ENCODE peak calls at places on chromosomes 13 and 19, in nine cellular contexts. Z, P, A, L, G, K, D, F and Y are unnamed samples.

GRCh38 chr19:39407644-39408391 is 1.2 kb downstream of the ZFP36 start:
- DNase-seq in L (no peak), A (peak), G (no peak), D (peak), K (no peak), P (peak), F (peak), Z (no peak), Y (no peak)

GRCh38 chr19:18023596-18024212 is 15.7 kb downstream of the ARRDC2 start:
- DNase-seq in F (peak), L (peak), K (no peak), Z (no peak), D (no peak), P (peak), A (peak), G (peak), Y (peak)

GRCh38 chr19:10899171-10899653 is 27.9 kb downstream of the CARM1 start:
- DNase-seq in D (no peak), L (no peak), P (no peak), Z (no peak), K (no peak), A (no peak), G (no peak), F (peak), Y (peak)

GRCh38 chr13:20101467-20102316 is 59.2 kb downstream of the GJA3 start:
- DNase-seq in F (no peak), G (no peak), A (no peak), L (no peak), Z (no peak), P (no peak), K (no peak), D (no peak), Y (no peak)

GRCh38 chr13:87234981-87235380 is 436.2 kb upstream of the SLITRK5 start:
- DNase-seq in D (peak), P (no peak), K (no peak), G (no peak), F (no peak), Z (peak), L (no peak), A (peak), Y (no peak)

GRCh38 chr19:38512277-38512676 is 78.8 kb downstream of the RYR1 start:
- DNase-seq in K (no peak), Z (no peak), F (no peak), P (no peak), D (no peak), G (no peak), A (no peak), L (no peak), Y (no peak)

GRCh38 chr13:20404488-20405222 is 121.0 kb downstream of the CRYL1 start:
- DNase-seq in P (no peak), D (no peak), A (no peak), Z (no peak), F (no peak), L (no peak), K (no peak), G (no peak), Y (no peak)

GRCh38 chr19:4428326-4428975 is 26.0 kb downstream of the CHAF1A start:
- DNase-seq in K (no peak), F (no peak), L (no peak), D (no peak), P (no peak), A (no peak), G (no peak), Z (no peak), Y (no peak)